ENCODE peak calls at places on chromosomes 12 and 14, in eight cellular contexts. One of them, this sample, is unnamed.

GRCh38 chr14:89425931-89426330 is 8.9 kb upstream of the FOXN3 start:
- DNase-seq in stomach: no peak
- DNase-seq in GM12891: no peak
- DNase-seq in sigmoid colon: peak
- DNase-seq in suprapubic skin: no peak
- DNase-seq in HCT116: peak
- DNase-seq in GM12892: no peak
- DNase-seq in breast epithelium: no peak
- DNase-seq in this sample: no peak

GRCh38 chr12:108119126-108119973 is 9.7 kb upstream of the WSCD2 start:
- DNase-seq in stomach: peak
- DNase-seq in GM12891: no peak
- DNase-seq in sigmoid colon: no peak
- DNase-seq in suprapubic skin: no peak
- DNase-seq in HCT116: no peak
- DNase-seq in GM12892: peak
- DNase-seq in breast epithelium: no peak
- DNase-seq in this sample: no peak

GRCh38 chr12:128652136-128652751 is 171.5 kb downstream of the SLC15A4 start:
- DNase-seq in stomach: no peak
- DNase-seq in GM12891: no peak
- DNase-seq in sigmoid colon: no peak
- DNase-seq in suprapubic skin: no peak
- DNase-seq in HCT116: no peak
- DNase-seq in GM12892: no peak
- DNase-seq in breast epithelium: no peak
- DNase-seq in this sample: no peak

GRCh38 chr12:93729934-93730333 is 52.8 kb downstream of the CRADD start:
- DNase-seq in stomach: no peak
- DNase-seq in GM12891: no peak
- DNase-seq in sigmoid colon: no peak
- DNase-seq in suprapubic skin: no peak
- DNase-seq in HCT116: no peak
- DNase-seq in GM12892: no peak
- DNase-seq in breast epithelium: no peak
- DNase-seq in this sample: no peak

GRCh38 chr12:106114084-106115068 is 24.4 kb downstream of the NUAK1 start:
- DNase-seq in stomach: no peak
- DNase-seq in GM12891: no peak
- DNase-seq in sigmoid colon: peak
- DNase-seq in suprapubic skin: no peak
- DNase-seq in HCT116: no peak
- DNase-seq in GM12892: no peak
- DNase-seq in breast epithelium: no peak
- DNase-seq in this sample: no peak

GRCh38 chr14:101980700-101981099 is 16.3 kb downstream of the DYNC1H1 start:
- DNase-seq in stomach: peak
- DNase-seq in GM12891: no peak
- DNase-seq in sigmoid colon: peak
- DNase-seq in suprapubic skin: no peak
- DNase-seq in HCT116: peak
- DNase-seq in GM12892: no peak
- DNase-seq in breast epithelium: peak
- DNase-seq in this sample: no peak

GRCh38 chr14:65106316-65106715 is 4.0 kb upstream of the MAX start:
- DNase-seq in stomach: no peak
- DNase-seq in GM12891: no peak
- DNase-seq in sigmoid colon: no peak
- DNase-seq in suprapubic skin: no peak
- DNase-seq in HCT116: no peak
- DNase-seq in GM12892: no peak
- DNase-seq in breast epithelium: no peak
- DNase-seq in this sample: no peak

GRCh38 chr14:72457641-72458040 is 436.3 kb downstream of the DPF3 start:
- DNase-seq in stomach: no peak
- DNase-seq in GM12891: no peak
- DNase-seq in sigmoid colon: no peak
- DNase-seq in suprapubic skin: no peak
- DNase-seq in HCT116: no peak
- DNase-seq in GM12892: no peak
- DNase-seq in breast epithelium: no peak
- DNase-seq in this sample: no peak

GRCh38 chr14:36516719-36517241 is 3.3 kb downstream of the NKX2-1 start:
- DNase-seq in stomach: no peak
- DNase-seq in GM12891: no peak
- DNase-seq in sigmoid colon: no peak
- DNase-seq in suprapubic skin: no peak
- DNase-seq in HCT116: no peak
- DNase-seq in GM12892: no peak
- DNase-seq in breast epithelium: no peak
- DNase-seq in this sample: no peak

GRCh38 chr14:106586098-106586704 is 1059.8 kb downstream of the TMEM121 start:
- DNase-seq in stomach: peak
- DNase-seq in GM12891: peak
- DNase-seq in sigmoid colon: no peak
- DNase-seq in suprapubic skin: no peak
- DNase-seq in HCT116: no peak
- DNase-seq in GM12892: peak
- DNase-seq in breast epithelium: no peak
- DNase-seq in this sample: peak

GRCh38 chr14:105851716-105852377 is 325.5 kb downstream of the TMEM121 start:
- DNase-seq in stomach: no peak
- DNase-seq in GM12891: no peak
- DNase-seq in sigmoid colon: peak
- DNase-seq in suprapubic skin: peak
- DNase-seq in HCT116: no peak
- DNase-seq in GM12892: no peak
- DNase-seq in breast epithelium: no peak
- DNase-seq in this sample: no peak

GRCh38 chr12:55847603-55848329 is 5.0 kb upstream of the MMP19 start:
- DNase-seq in stomach: peak
- DNase-seq in GM12891: no peak
- DNase-seq in sigmoid colon: peak
- DNase-seq in suprapubic skin: peak
- DNase-seq in HCT116: no peak
- DNase-seq in GM12892: no peak
- DNase-seq in breast epithelium: no peak
- DNase-seq in this sample: peak

GRCh38 chr12:89707992-89708792 is 446 bp downstream of the ATP2B1 start:
- DNase-seq in stomach: peak
- DNase-seq in GM12891: no peak
- DNase-seq in sigmoid colon: peak
- DNase-seq in suprapubic skin: peak
- DNase-seq in HCT116: no peak
- DNase-seq in GM12892: peak
- DNase-seq in breast epithelium: peak
- DNase-seq in this sample: peak

GRCh38 chr12:121128908-121129704 is 3.6 kb upstream of the P2RX7 start:
- DNase-seq in stomach: peak
- DNase-seq in GM12891: peak
- DNase-seq in sigmoid colon: peak
- DNase-seq in suprapubic skin: peak
- DNase-seq in HCT116: no peak
- DNase-seq in GM12892: peak
- DNase-seq in breast epithelium: no peak
- DNase-seq in this sample: peak

GRCh38 chr12:15534322-15534721 is 212.0 kb downstream of the PTPRO start:
- DNase-seq in stomach: no peak
- DNase-seq in GM12891: no peak
- DNase-seq in sigmoid colon: no peak
- DNase-seq in suprapubic skin: no peak
- DNase-seq in HCT116: no peak
- DNase-seq in GM12892: no peak
- DNase-seq in breast epithelium: no peak
- DNase-seq in this sample: no peak

GRCh38 chr14:20413785-20414117 is 450 bp upstream of the TEP1 start:
- DNase-seq in stomach: no peak
- DNase-seq in GM12891: no peak
- DNase-seq in sigmoid colon: no peak
- DNase-seq in suprapubic skin: no peak
- DNase-seq in HCT116: no peak
- DNase-seq in GM12892: no peak
- DNase-seq in breast epithelium: no peak
- DNase-seq in this sample: peak

GRCh38 chr12:112170376-112170775 is 45.0 kb downstream of the TRAFD1 start:
- DNase-seq in stomach: no peak
- DNase-seq in GM12891: no peak
- DNase-seq in sigmoid colon: no peak
- DNase-seq in suprapubic skin: peak
- DNase-seq in HCT116: no peak
- DNase-seq in GM12892: no peak
- DNase-seq in breast epithelium: peak
- DNase-seq in this sample: peak

GRCh38 chr12:57887631-57888406 is 41.3 kb upstream of the CTDSP2 start:
- DNase-seq in stomach: peak
- DNase-seq in GM12891: no peak
- DNase-seq in sigmoid colon: no peak
- DNase-seq in suprapubic skin: peak
- DNase-seq in HCT116: no peak
- DNase-seq in GM12892: no peak
- DNase-seq in breast epithelium: no peak
- DNase-seq in this sample: peak

GRCh38 chr14:21510735-21511657 is at the start of gene METTL3:
- DNase-seq in stomach: peak
- DNase-seq in GM12891: peak
- DNase-seq in sigmoid colon: peak
- DNase-seq in suprapubic skin: peak
- DNase-seq in HCT116: peak
- DNase-seq in GM12892: peak
- DNase-seq in breast epithelium: peak
- DNase-seq in this sample: peak
- TF ChIP-seq POLR2AphosphoS5 in stomach: peak
- TF ChIP-seq POLR2AphosphoS5 in GM12891: peak
- TF ChIP-seq POLR2AphosphoS5 in sigmoid colon: peak
- TF ChIP-seq POLR2AphosphoS5 in suprapubic skin: peak
- TF ChIP-seq POLR2AphosphoS5 in HCT116: peak
- TF ChIP-seq POLR2AphosphoS5 in GM12892: peak
- TF ChIP-seq POLR2AphosphoS5 in breast epithelium: peak
- TF ChIP-seq POLR2AphosphoS5 in this sample: peak

DNA sequence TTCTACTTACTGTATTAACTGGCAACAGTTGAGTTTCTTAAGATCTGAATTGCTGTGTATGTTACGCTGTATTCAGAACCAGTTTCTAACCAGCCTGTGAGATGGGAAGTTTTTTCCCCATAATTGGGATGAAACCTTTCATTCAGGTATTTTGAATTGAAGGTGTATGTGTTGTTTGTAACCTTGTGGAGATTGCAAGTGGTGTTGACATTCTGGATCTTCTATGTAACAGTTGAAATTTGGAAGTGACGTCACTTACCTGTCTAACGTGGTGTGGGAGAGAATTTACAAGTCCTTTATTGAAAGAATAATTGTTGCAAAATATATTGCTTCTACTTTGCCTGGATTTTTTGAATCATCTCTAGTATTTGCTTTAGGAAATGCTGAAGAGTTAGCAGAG is 5.5 kb downstream of the RAN start:
- DNase-seq in stomach: no peak
- DNase-seq in GM12891: no peak
- DNase-seq in sigmoid colon: no peak
- DNase-seq in suprapubic skin: no peak
- DNase-seq in HCT116: no peak
- DNase-seq in GM12892: no peak
- DNase-seq in breast epithelium: no peak
- DNase-seq in this sample: no peak
- TF ChIP-seq POLR2AphosphoS5 in stomach: no peak
- TF ChIP-seq POLR2AphosphoS5 in GM12891: peak
- TF ChIP-seq POLR2AphosphoS5 in sigmoid colon: no peak
- TF ChIP-seq POLR2AphosphoS5 in suprapubic skin: no peak
- TF ChIP-seq POLR2AphosphoS5 in HCT116: no peak
- TF ChIP-seq POLR2AphosphoS5 in GM12892: peak
- TF ChIP-seq POLR2AphosphoS5 in breast epithelium: no peak
- TF ChIP-seq POLR2AphosphoS5 in this sample: peak

DNA sequence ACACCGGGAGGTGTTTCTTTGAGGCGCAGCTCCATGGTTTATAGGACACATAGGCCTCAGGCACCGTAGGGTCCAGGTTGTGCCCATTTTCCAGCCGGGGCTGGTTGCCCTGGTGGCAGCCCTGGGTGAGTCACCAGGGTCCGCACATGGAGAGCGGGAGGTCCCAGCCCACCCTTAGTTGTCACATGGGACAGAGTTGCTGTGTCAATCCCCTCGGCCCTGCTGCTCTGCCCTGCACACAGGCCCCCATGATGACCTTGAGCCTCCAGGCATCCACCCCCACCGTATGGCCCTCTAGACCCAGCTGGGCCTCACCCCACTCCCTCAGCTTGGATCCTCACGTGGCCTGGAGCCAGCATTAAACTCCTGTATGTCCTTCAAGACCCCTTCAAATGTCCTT is 7.7 kb downstream of the TRMT61A start:
- DNase-seq in stomach: no peak
- DNase-seq in GM12891: no peak
- DNase-seq in sigmoid colon: peak
- DNase-seq in suprapubic skin: no peak
- DNase-seq in HCT116: no peak
- DNase-seq in GM12892: no peak
- DNase-seq in breast epithelium: no peak
- DNase-seq in this sample: no peak
- TF ChIP-seq POLR2AphosphoS5 in stomach: no peak
- TF ChIP-seq POLR2AphosphoS5 in GM12891: no peak
- TF ChIP-seq POLR2AphosphoS5 in sigmoid colon: no peak
- TF ChIP-seq POLR2AphosphoS5 in suprapubic skin: no peak
- TF ChIP-seq POLR2AphosphoS5 in HCT116: no peak
- TF ChIP-seq POLR2AphosphoS5 in GM12892: no peak
- TF ChIP-seq POLR2AphosphoS5 in breast epithelium: no peak
- TF ChIP-seq POLR2AphosphoS5 in this sample: no peak

GRCh38 chr12:95118788-95119179 is 45.4 kb upstream of the NR2C1 start:
- DNase-seq in stomach: no peak
- DNase-seq in GM12891: no peak
- DNase-seq in sigmoid colon: no peak
- DNase-seq in suprapubic skin: no peak
- DNase-seq in HCT116: no peak
- DNase-seq in GM12892: no peak
- DNase-seq in breast epithelium: no peak
- DNase-seq in this sample: peak

GRCh38 chr12:95129115-95129514 is 55.7 kb upstream of the NR2C1 start:
- DNase-seq in stomach: no peak
- DNase-seq in GM12891: no peak
- DNase-seq in sigmoid colon: no peak
- DNase-seq in suprapubic skin: no peak
- DNase-seq in HCT116: no peak
- DNase-seq in GM12892: no peak
- DNase-seq in breast epithelium: no peak
- DNase-seq in this sample: no peak

GRCh38 chr12:95126076-95126475 is 52.7 kb upstream of the NR2C1 start:
- DNase-seq in stomach: no peak
- DNase-seq in GM12891: no peak
- DNase-seq in sigmoid colon: no peak
- DNase-seq in suprapubic skin: no peak
- DNase-seq in HCT116: no peak
- DNase-seq in GM12892: no peak
- DNase-seq in breast epithelium: no peak
- DNase-seq in this sample: no peak

GRCh38 chr12:95118138-95118787 is 44.8 kb upstream of the NR2C1 start:
- DNase-seq in stomach: no peak
- DNase-seq in GM12891: no peak
- DNase-seq in sigmoid colon: no peak
- DNase-seq in suprapubic skin: no peak
- DNase-seq in HCT116: no peak
- DNase-seq in GM12892: no peak
- DNase-seq in breast epithelium: no peak
- DNase-seq in this sample: no peak

GRCh38 chr12:95124106-95124505 is 50.7 kb upstream of the NR2C1 start:
- DNase-seq in stomach: no peak
- DNase-seq in GM12891: no peak
- DNase-seq in sigmoid colon: no peak
- DNase-seq in suprapubic skin: no peak
- DNase-seq in HCT116: no peak
- DNase-seq in GM12892: no peak
- DNase-seq in breast epithelium: no peak
- DNase-seq in this sample: no peak
- TF ChIP-seq POLR2AphosphoS5 in stomach: peak
- TF ChIP-seq POLR2AphosphoS5 in GM12891: no peak
- TF ChIP-seq POLR2AphosphoS5 in sigmoid colon: peak
- TF ChIP-seq POLR2AphosphoS5 in suprapubic skin: no peak
- TF ChIP-seq POLR2AphosphoS5 in HCT116: no peak
- TF ChIP-seq POLR2AphosphoS5 in GM12892: no peak
- TF ChIP-seq POLR2AphosphoS5 in breast epithelium: no peak
- TF ChIP-seq POLR2AphosphoS5 in this sample: no peak

This sample was measured in GM23338.